ENCODE peak calls at places on chromosomes 6 and 20, in six cellular contexts. One of them, this sample, is unnamed.

GRCh38 chr20:25308671-25309394 is 60.9 kb downstream of the PYGB start:
- DNase-seq in activated CD4-positive, alpha-beta T cell treated with anti-CD3 and anti-CD28 coated beads for 48 hours: peak
- DNase-seq in neural progenitor cell: no peak
- DNase-seq in fibroblast of mammary gland: peak
- DNase-seq in HT1080: peak
- DNase-seq in WTC11: no peak
- DNase-seq in this sample: no peak

GRCh38 chr20:23334111-23334510 is 16.5 kb upstream of the NXT1 start:
- DNase-seq in activated CD4-positive, alpha-beta T cell treated with anti-CD3 and anti-CD28 coated beads for 48 hours: no peak
- DNase-seq in neural progenitor cell: no peak
- DNase-seq in fibroblast of mammary gland: no peak
- DNase-seq in HT1080: no peak
- DNase-seq in WTC11: no peak
- DNase-seq in this sample: no peak

GRCh38 chr20:44624743-44625271 is 26.7 kb downstream of the ADA start:
- DNase-seq in activated CD4-positive, alpha-beta T cell treated with anti-CD3 and anti-CD28 coated beads for 48 hours: no peak
- DNase-seq in neural progenitor cell: no peak
- DNase-seq in fibroblast of mammary gland: no peak
- DNase-seq in HT1080: no peak
- DNase-seq in WTC11: no peak
- DNase-seq in this sample: no peak

GRCh38 chr6:14848019-14848418 is 397.9 kb upstream of the JARID2 start:
- DNase-seq in activated CD4-positive, alpha-beta T cell treated with anti-CD3 and anti-CD28 coated beads for 48 hours: no peak
- DNase-seq in neural progenitor cell: no peak
- DNase-seq in fibroblast of mammary gland: peak
- DNase-seq in HT1080: no peak
- DNase-seq in WTC11: no peak
- DNase-seq in this sample: no peak

GRCh38 chr6:3755637-3756515 is 4.4 kb upstream of the PXDC1 start:
- DNase-seq in activated CD4-positive, alpha-beta T cell treated with anti-CD3 and anti-CD28 coated beads for 48 hours: no peak
- DNase-seq in neural progenitor cell: peak
- DNase-seq in fibroblast of mammary gland: no peak
- DNase-seq in HT1080: no peak
- DNase-seq in WTC11: no peak
- DNase-seq in this sample: no peak

GRCh38 chr6:57190140-57190539 is 18.0 kb downstream of the BAG2 start:
- DNase-seq in activated CD4-positive, alpha-beta T cell treated with anti-CD3 and anti-CD28 coated beads for 48 hours: no peak
- DNase-seq in neural progenitor cell: no peak
- DNase-seq in fibroblast of mammary gland: peak
- DNase-seq in HT1080: peak
- DNase-seq in WTC11: no peak
- DNase-seq in this sample: no peak

GRCh38 chr20:62765021-62765420 is 31.3 kb upstream of the MRGBP start:
- DNase-seq in activated CD4-positive, alpha-beta T cell treated with anti-CD3 and anti-CD28 coated beads for 48 hours: no peak
- DNase-seq in neural progenitor cell: no peak
- DNase-seq in fibroblast of mammary gland: no peak
- DNase-seq in HT1080: no peak
- DNase-seq in WTC11: no peak
- DNase-seq in this sample: no peak

GRCh38 chr6:143515766-143516355 is 4.3 kb upstream of the FUCA2 start:
- DNase-seq in activated CD4-positive, alpha-beta T cell treated with anti-CD3 and anti-CD28 coated beads for 48 hours: no peak
- DNase-seq in neural progenitor cell: no peak
- DNase-seq in fibroblast of mammary gland: no peak
- DNase-seq in HT1080: no peak
- DNase-seq in WTC11: no peak
- DNase-seq in this sample: no peak

GRCh38 chr6:453152-453551 is 61.6 kb downstream of the IRF4 start:
- DNase-seq in activated CD4-positive, alpha-beta T cell treated with anti-CD3 and anti-CD28 coated beads for 48 hours: no peak
- DNase-seq in neural progenitor cell: no peak
- DNase-seq in fibroblast of mammary gland: peak
- DNase-seq in HT1080: no peak
- DNase-seq in WTC11: no peak
- DNase-seq in this sample: no peak

GRCh38 chr6:150767585-150768164 is 97.8 kb upstream of the MTHFD1L start:
- DNase-seq in activated CD4-positive, alpha-beta T cell treated with anti-CD3 and anti-CD28 coated beads for 48 hours: no peak
- DNase-seq in neural progenitor cell: peak
- DNase-seq in fibroblast of mammary gland: no peak
- DNase-seq in HT1080: no peak
- DNase-seq in WTC11: peak
- DNase-seq in this sample: no peak

GRCh38 chr20:56409521-56409920 is 2.5 kb upstream of the CASS4 start:
- DNase-seq in activated CD4-positive, alpha-beta T cell treated with anti-CD3 and anti-CD28 coated beads for 48 hours: no peak
- DNase-seq in neural progenitor cell: no peak
- DNase-seq in fibroblast of mammary gland: peak
- DNase-seq in HT1080: no peak
- DNase-seq in WTC11: no peak
- DNase-seq in this sample: no peak

GRCh38 chr6:140090871-140091270 is 716.4 kb upstream of the CITED2 start:
- DNase-seq in activated CD4-positive, alpha-beta T cell treated with anti-CD3 and anti-CD28 coated beads for 48 hours: no peak
- DNase-seq in neural progenitor cell: no peak
- DNase-seq in fibroblast of mammary gland: no peak
- DNase-seq in HT1080: no peak
- DNase-seq in WTC11: no peak
- DNase-seq in this sample: no peak

GRCh38 chr20:48052492-48052870 is 267.2 kb upstream of the SULF2 start:
- DNase-seq in activated CD4-positive, alpha-beta T cell treated with anti-CD3 and anti-CD28 coated beads for 48 hours: no peak
- DNase-seq in neural progenitor cell: no peak
- DNase-seq in fibroblast of mammary gland: no peak
- DNase-seq in HT1080: no peak
- DNase-seq in WTC11: no peak
- DNase-seq in this sample: no peak

GRCh38 chr6:110042670-110043296 is 64.7 kb downstream of the GPR6 start:
- DNase-seq in activated CD4-positive, alpha-beta T cell treated with anti-CD3 and anti-CD28 coated beads for 48 hours: no peak
- DNase-seq in neural progenitor cell: peak
- DNase-seq in fibroblast of mammary gland: no peak
- DNase-seq in HT1080: no peak
- DNase-seq in WTC11: no peak
- DNase-seq in this sample: no peak

This sample was measured in effector CD8-positive, alpha-beta T cell.